ENCODE peak calls at places on chromosome 22, in four cellular contexts. One of them, this sample, is unnamed.

GRCh38 chr22:37639070-37639760 is at the start of gene SH3BP1:
- DNase-seq in cardiac fibroblast: no peak
- DNase-seq in AG20443: peak
- DNase-seq in H7: peak
- DNase-seq in this sample: peak

GRCh38 chr22:45317551-45318167 is 7.9 kb downstream of the FAM118A start:
- DNase-seq in cardiac fibroblast: peak
- DNase-seq in H7: peak
- DNase-seq in AG20443: peak
- DNase-seq in this sample: peak

GRCh38 chr22:34976474-34976873 is 89.5 kb upstream of the ISX start:
- DNase-seq in H7: no peak
- DNase-seq in cardiac fibroblast: no peak
- DNase-seq in AG20443: no peak
- DNase-seq in this sample: no peak

GRCh38 chr22:33895444-33895843 is 24.8 kb downstream of the LARGE1 start:
- DNase-seq in AG20443: no peak
- DNase-seq in H7: no peak
- DNase-seq in cardiac fibroblast: no peak
- DNase-seq in this sample: no peak

GRCh38 chr22:29519996-29520395 is 33.6 kb downstream of the THOC5 start:
- DNase-seq in cardiac fibroblast: no peak
- DNase-seq in H7: no peak
- DNase-seq in AG20443: no peak
- DNase-seq in this sample: no peak

GRCh38 chr22:50727678-50728522 is 10.1 kb upstream of the ACR start:
- DNase-seq in H7: no peak
- DNase-seq in cardiac fibroblast: no peak
- DNase-seq in AG20443: no peak
- DNase-seq in this sample: no peak

GRCh38 chr22:48665286-48666010 is 1162.2 kb downstream of the BRD1 start:
- DNase-seq in H7: no peak
- DNase-seq in cardiac fibroblast: no peak
- DNase-seq in AG20443: peak
- DNase-seq in this sample: no peak

GRCh38 chr22:24265734-24266133 is 4.9 kb upstream of the SPECC1L start:
- DNase-seq in cardiac fibroblast: no peak
- DNase-seq in H7: no peak
- DNase-seq in AG20443: no peak
- DNase-seq in this sample: no peak

GRCh38 chr22:28283025-28283654 is 364.1 kb upstream of the PITPNB start:
- DNase-seq in cardiac fibroblast: peak
- DNase-seq in AG20443: peak
- DNase-seq in H7: no peak
- DNase-seq in this sample: no peak

GRCh38 chr22:37823134-37823985 is at the start of gene GALR3:
- DNase-seq in AG20443: no peak
- DNase-seq in H7: peak
- DNase-seq in cardiac fibroblast: no peak
- DNase-seq in this sample: no peak

GRCh38 chr22:37100589-37101127 is 8.9 kb downstream of the TMPRSS6 start:
- DNase-seq in AG20443: no peak
- DNase-seq in H7: no peak
- DNase-seq in cardiac fibroblast: no peak
- DNase-seq in this sample: no peak

GRCh38 chr22:38213319-38214247 is 11.8 kb downstream of the MAFF start:
- DNase-seq in cardiac fibroblast: no peak
- DNase-seq in AG20443: no peak
- DNase-seq in H7: no peak
- DNase-seq in this sample: no peak

GRCh38 chr22:22754268-22754657 is 109.8 kb downstream of the GGTLC2 start:
- DNase-seq in H7: no peak
- DNase-seq in AG20443: no peak
- DNase-seq in cardiac fibroblast: no peak
- DNase-seq in this sample: no peak

GRCh38 chr22:17637490-17638181 is 921 bp upstream of the BCL2L13 start:
- DNase-seq in H7: no peak
- DNase-seq in cardiac fibroblast: no peak
- DNase-seq in AG20443: no peak
- DNase-seq in this sample: no peak

GRCh38 chr22:46674906-46675305 is 54.7 kb downstream of the GRAMD4 start:
- DNase-seq in AG20443: no peak
- DNase-seq in cardiac fibroblast: no peak
- DNase-seq in H7: no peak
- DNase-seq in this sample: no peak

GRCh38 chr22:35538801-35539321 is 1.8 kb upstream of the RASD2 start:
- DNase-seq in AG20443: peak
- DNase-seq in H7: peak
- DNase-seq in cardiac fibroblast: no peak
- DNase-seq in this sample: no peak

GRCh38 chr22:29691636-29692326 is 28.0 kb upstream of the CABP7 start:
- DNase-seq in cardiac fibroblast: no peak
- DNase-seq in H7: peak
- DNase-seq in AG20443: no peak
- DNase-seq in this sample: peak

GRCh38 chr22:43253839-43254238 is 66.9 kb upstream of the TTLL12 start:
- DNase-seq in cardiac fibroblast: no peak
- DNase-seq in AG20443: no peak
- DNase-seq in H7: no peak
- DNase-seq in this sample: no peak

GRCh38 chr22:26045051-26045450 is 124.2 kb upstream of the SEZ6L start:
- DNase-seq in cardiac fibroblast: no peak
- DNase-seq in H7: no peak
- DNase-seq in AG20443: no peak
- DNase-seq in this sample: no peak

GRCh38 chr22:46457502-46458488 is 79.6 kb downstream of the CELSR1 start:
- DNase-seq in AG20443: peak
- DNase-seq in H7: peak
- DNase-seq in cardiac fibroblast: peak
- DNase-seq in this sample: no peak

GRCh38 chr22:47168900-47169800 is 406.7 kb downstream of the TBC1D22A start:
- DNase-seq in cardiac fibroblast: no peak
- DNase-seq in AG20443: peak
- DNase-seq in H7: peak
- DNase-seq in this sample: no peak

GRCh38 chr22:49551897-49552659 is 275.6 kb downstream of the BRD1 start:
- DNase-seq in cardiac fibroblast: no peak
- DNase-seq in H7: no peak
- DNase-seq in AG20443: no peak
- DNase-seq in this sample: no peak

GRCh38 chr22:49845241-49845640 is 8.4 kb upstream of the ZBED4 start:
- DNase-seq in AG20443: no peak
- DNase-seq in H7: no peak
- DNase-seq in cardiac fibroblast: no peak
- DNase-seq in this sample: no peak

GRCh38 chr22:24120029-24120428 is 61.3 kb upstream of the SUSD2 start:
- DNase-seq in H7: no peak
- DNase-seq in cardiac fibroblast: no peak
- DNase-seq in AG20443: no peak
- DNase-seq in this sample: peak

This sample was measured in NCI-H2171 treated with DMSO at 0.1 percent for 48 hours.